ENCODE peak calls at places on chromosomes 6 and 20, in four cellular contexts. One of them, this sample, is unnamed.
A peak's percentile ranks its signal among the peaks of the same experiment; 100 is the strongest.

GRCh38 chr20:32560989-32561830 is 23.9 kb downstream of the NOL4L start:
- DNase-seq in ovary: no peak
- DNase-seq in choroid plexus epithelial cell: peak; percentile 33
- DNase-seq in progenitor cell of endocrine pancreas: no peak
- DNase-seq in this sample: no peak

GRCh38 chr20:41848180-41848579 is 230.0 kb upstream of the CHD6 start:
- DNase-seq in choroid plexus epithelial cell: no peak
- DNase-seq in progenitor cell of endocrine pancreas: no peak
- DNase-seq in ovary: no peak
- DNase-seq in this sample: no peak

GRCh38 chr20:15930324-15931305 is 642.6 kb downstream of the KIF16B start:
- DNase-seq in progenitor cell of endocrine pancreas: no peak
- DNase-seq in ovary: no peak
- DNase-seq in choroid plexus epithelial cell: peak; percentile 72
- DNase-seq in this sample: no peak

GRCh38 chr6:138372711-138373463 is 4.8 kb upstream of the SMIM28 start:
- DNase-seq in progenitor cell of endocrine pancreas: no peak
- DNase-seq in ovary: no peak
- DNase-seq in choroid plexus epithelial cell: peak; percentile 45
- DNase-seq in this sample: no peak

GRCh38 chr20:2312876-2313275 is 17.1 kb downstream of the TGM3 start:
- DNase-seq in progenitor cell of endocrine pancreas: no peak
- DNase-seq in choroid plexus epithelial cell: no peak
- DNase-seq in ovary: no peak
- DNase-seq in this sample: no peak

GRCh38 chr20:10673176-10673830 is 496 bp downstream of the JAG1 start:
- DNase-seq in progenitor cell of endocrine pancreas: peak; percentile 18
- DNase-seq in choroid plexus epithelial cell: peak; percentile 69
- DNase-seq in ovary: peak; percentile 36
- DNase-seq in this sample: peak; percentile 84

GRCh38 chr6:16600701-16601100 is 160.6 kb downstream of the ATXN1 start:
- DNase-seq in ovary: no peak
- DNase-seq in progenitor cell of endocrine pancreas: no peak
- DNase-seq in choroid plexus epithelial cell: no peak
- DNase-seq in this sample: no peak

GRCh38 chr6:23244300-23244699 is 674.9 kb downstream of the HDGFL1 start:
- DNase-seq in progenitor cell of endocrine pancreas: no peak
- DNase-seq in ovary: no peak
- DNase-seq in choroid plexus epithelial cell: peak; percentile 70
- DNase-seq in this sample: no peak

GRCh38 chr6:112007805-112008204 is 46.1 kb upstream of the CCN6 start:
- DNase-seq in progenitor cell of endocrine pancreas: no peak
- DNase-seq in ovary: peak; percentile 27
- DNase-seq in choroid plexus epithelial cell: peak; percentile 47
- DNase-seq in this sample: no peak

GRCh38 chr6:14131579-14131978 is 14.0 kb downstream of the CD83 start:
- DNase-seq in progenitor cell of endocrine pancreas: no peak
- DNase-seq in choroid plexus epithelial cell: no peak
- DNase-seq in ovary: no peak
- DNase-seq in this sample: no peak

GRCh38 chr6:156954191-156954590 is 177.0 kb downstream of the ARID1B start:
- DNase-seq in progenitor cell of endocrine pancreas: no peak
- DNase-seq in choroid plexus epithelial cell: peak; percentile 59
- DNase-seq in ovary: no peak
- DNase-seq in this sample: no peak

GRCh38 chr20:50270569-50270968 is 79.9 kb downstream of the CEBPB start:
- DNase-seq in progenitor cell of endocrine pancreas: no peak
- DNase-seq in ovary: no peak
- DNase-seq in choroid plexus epithelial cell: no peak
- DNase-seq in this sample: no peak

GRCh38 chr20:15079594-15080340 is 742.4 kb upstream of the FLRT3 start:
- DNase-seq in progenitor cell of endocrine pancreas: no peak
- DNase-seq in ovary: no peak
- DNase-seq in choroid plexus epithelial cell: no peak
- DNase-seq in this sample: no peak

GRCh38 chr6:18424201-18424600 is 37.1 kb downstream of the RNF144B start:
- DNase-seq in ovary: no peak
- DNase-seq in choroid plexus epithelial cell: no peak
- DNase-seq in progenitor cell of endocrine pancreas: no peak
- DNase-seq in this sample: no peak

GRCh38 chr6:43921039-43921438 is 151.0 kb downstream of the VEGFA start:
- DNase-seq in ovary: no peak
- DNase-seq in progenitor cell of endocrine pancreas: no peak
- DNase-seq in choroid plexus epithelial cell: no peak
- DNase-seq in this sample: no peak

GRCh38 chr20:41453006-41453950 is 86.7 kb upstream of the EMILIN3 start:
- DNase-seq in choroid plexus epithelial cell: no peak
- DNase-seq in ovary: no peak
- DNase-seq in progenitor cell of endocrine pancreas: no peak
- DNase-seq in this sample: no peak

GRCh38 chr6:105482227-105482839 is 79.5 kb upstream of the PREP start:
- DNase-seq in progenitor cell of endocrine pancreas: no peak
- DNase-seq in ovary: peak; percentile 32
- DNase-seq in choroid plexus epithelial cell: peak; percentile 72
- DNase-seq in this sample: no peak

DNA sequence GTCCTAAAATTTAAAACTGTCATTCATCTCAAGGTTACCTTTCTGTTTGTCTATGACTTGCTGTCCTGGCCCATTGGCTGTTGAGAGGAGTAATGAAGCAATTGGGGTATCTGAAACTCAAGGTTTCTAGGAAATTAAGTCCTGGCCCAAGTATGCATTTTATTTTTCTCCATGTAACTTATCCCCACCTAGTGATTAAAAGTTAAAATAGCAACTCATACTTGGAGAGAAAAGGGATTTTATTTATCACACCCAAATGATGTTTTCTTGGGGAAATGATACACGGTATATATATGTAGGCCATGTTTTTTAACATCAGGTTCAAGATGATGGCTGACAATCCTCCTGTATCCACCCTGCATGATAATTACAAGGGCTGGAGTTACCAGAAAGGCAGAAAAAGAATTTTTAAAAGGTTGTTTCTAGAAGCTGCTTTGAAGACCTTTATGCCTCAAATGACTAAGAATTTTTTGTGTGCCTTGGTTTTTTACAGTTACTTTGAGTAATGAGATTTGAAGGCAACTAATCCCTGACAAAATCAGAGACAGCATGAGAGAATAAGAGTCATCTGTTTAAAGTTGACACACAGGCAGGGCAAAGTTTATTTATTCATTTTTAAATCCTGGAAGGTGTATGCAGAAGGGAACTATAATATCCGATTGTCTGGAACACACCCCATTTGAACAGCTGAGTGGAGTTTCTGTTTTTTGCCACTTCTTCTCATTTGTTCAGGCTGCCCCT is 28.9 kb upstream of the C6orf58 start:
- DNase-seq in choroid plexus epithelial cell: peak; percentile 45
- DNase-seq in ovary: no peak
- DNase-seq in progenitor cell of endocrine pancreas: no peak
- DNase-seq in this sample: no peak
- TF ChIP-seq CTCF in choroid plexus epithelial cell: peak; percentile 52
- TF ChIP-seq CTCF in ovary: no peak
- TF ChIP-seq CTCF in progenitor cell of endocrine pancreas: no peak
- TF ChIP-seq CTCF in this sample: peak; percentile 42

GRCh38 chr6:86859513-86859912 is 77.8 kb upstream of the HTR1E start:
- DNase-seq in choroid plexus epithelial cell: no peak
- DNase-seq in ovary: no peak
- DNase-seq in progenitor cell of endocrine pancreas: no peak
- DNase-seq in this sample: no peak

GRCh38 chr6:86858970-86859369 is 78.4 kb upstream of the HTR1E start:
- DNase-seq in progenitor cell of endocrine pancreas: no peak
- DNase-seq in choroid plexus epithelial cell: no peak
- DNase-seq in ovary: no peak
- DNase-seq in this sample: no peak

DNA sequence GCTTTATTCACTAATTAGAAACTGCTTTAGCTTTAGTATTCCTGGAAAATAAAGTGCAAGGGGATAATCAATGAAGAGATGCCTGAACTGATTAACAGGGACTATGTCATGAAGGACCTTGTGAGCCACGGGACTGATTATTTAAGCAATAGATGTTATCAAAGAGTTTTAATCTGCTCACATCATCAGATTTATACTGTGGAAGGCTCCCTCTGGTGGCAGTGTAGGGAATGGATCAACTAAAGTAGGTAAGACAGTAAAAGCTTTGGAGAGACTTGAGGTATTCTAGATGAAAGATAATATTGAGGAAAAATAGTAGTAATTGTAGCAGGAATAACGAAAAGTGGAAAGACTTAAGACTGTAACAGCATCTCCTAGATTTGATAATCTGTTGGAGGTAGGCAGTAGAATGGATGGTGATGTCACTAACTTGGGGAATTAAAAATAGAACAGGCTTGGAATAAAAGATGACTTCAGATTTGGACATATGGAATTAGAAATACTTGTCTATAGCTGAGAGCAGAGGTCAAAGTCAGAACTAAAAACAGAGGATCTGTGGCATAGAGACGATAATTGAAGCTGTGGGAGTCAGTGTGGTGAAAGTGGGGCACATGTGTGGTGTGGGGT is 80.3 kb upstream of the HTR1E start:
- DNase-seq in progenitor cell of endocrine pancreas: peak; percentile 22
- DNase-seq in choroid plexus epithelial cell: peak; percentile 64
- DNase-seq in ovary: no peak
- DNase-seq in this sample: no peak
- TF ChIP-seq CTCF in progenitor cell of endocrine pancreas: peak; percentile 88
- TF ChIP-seq CTCF in choroid plexus epithelial cell: peak; percentile 68
- TF ChIP-seq CTCF in ovary: peak; percentile 37
- TF ChIP-seq CTCF in this sample: peak; percentile 75

GRCh38 chr6:45377555-45378323 is at the start of gene SUPT3H:
- DNase-seq in ovary: peak; percentile 91
- DNase-seq in choroid plexus epithelial cell: peak; percentile 95
- DNase-seq in progenitor cell of endocrine pancreas: peak; percentile 92
- DNase-seq in this sample: peak; percentile 97
- TF ChIP-seq CTCF in ovary: peak; percentile 21
- TF ChIP-seq CTCF in choroid plexus epithelial cell: peak; percentile 27
- TF ChIP-seq CTCF in progenitor cell of endocrine pancreas: peak; percentile 18
- TF ChIP-seq CTCF in this sample: peak; percentile 37

GRCh38 chr6:132932566-132932965 is 118.2 kb downstream of the RPS12 start:
- DNase-seq in choroid plexus epithelial cell: no peak
- DNase-seq in ovary: no peak
- DNase-seq in progenitor cell of endocrine pancreas: no peak
- DNase-seq in this sample: no peak

GRCh38 chr6:132934496-132934895 is 120.1 kb downstream of the RPS12 start:
- DNase-seq in progenitor cell of endocrine pancreas: no peak
- DNase-seq in ovary: no peak
- DNase-seq in choroid plexus epithelial cell: no peak
- DNase-seq in this sample: no peak

GRCh38 chr6:132936641-132937040 is 122.3 kb downstream of the RPS12 start:
- DNase-seq in progenitor cell of endocrine pancreas: no peak
- DNase-seq in ovary: no peak
- DNase-seq in choroid plexus epithelial cell: no peak
- DNase-seq in this sample: no peak

GRCh38 chr6:132933085-132933484 is 118.7 kb downstream of the RPS12 start:
- DNase-seq in progenitor cell of endocrine pancreas: no peak
- DNase-seq in choroid plexus epithelial cell: peak; percentile 18
- DNase-seq in ovary: no peak
- DNase-seq in this sample: no peak

DNA sequence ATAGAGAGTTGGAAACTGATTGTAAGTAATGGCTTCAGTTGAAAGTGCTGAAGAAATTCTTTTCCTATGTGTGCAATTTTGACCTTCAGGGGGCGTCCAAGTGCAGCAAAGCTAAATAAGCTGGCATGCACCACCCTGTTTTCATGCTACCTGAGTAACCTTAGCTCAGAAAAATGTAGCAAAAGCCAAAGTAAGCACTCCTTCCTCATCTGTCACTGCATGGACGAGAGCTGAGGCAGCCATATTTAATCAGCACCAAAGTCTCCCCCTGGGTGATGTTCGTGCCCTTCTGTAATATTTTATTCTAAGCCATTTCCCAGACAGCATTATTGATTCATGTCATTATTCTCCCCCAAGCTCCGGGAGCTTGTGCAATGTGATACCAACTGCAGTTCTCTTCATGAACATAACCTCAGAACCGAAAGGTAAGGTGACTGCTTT is 123.1 kb downstream of the RPS12 start:
- DNase-seq in choroid plexus epithelial cell: peak; percentile 69
- DNase-seq in ovary: no peak
- DNase-seq in progenitor cell of endocrine pancreas: peak; percentile 29
- DNase-seq in this sample: no peak
- TF ChIP-seq CTCF in choroid plexus epithelial cell: peak; percentile 85
- TF ChIP-seq CTCF in ovary: no peak
- TF ChIP-seq CTCF in progenitor cell of endocrine pancreas: peak; percentile 77
- TF ChIP-seq CTCF in this sample: peak; percentile 65

GRCh38 chr6:168939041-168939440 is 314.6 kb downstream of the THBS2 start:
- DNase-seq in progenitor cell of endocrine pancreas: no peak
- DNase-seq in ovary: no peak
- DNase-seq in choroid plexus epithelial cell: no peak
- DNase-seq in this sample: no peak

GRCh38 chr6:168938546-168938945 is 315.1 kb downstream of the THBS2 start:
- DNase-seq in progenitor cell of endocrine pancreas: no peak
- DNase-seq in ovary: no peak
- DNase-seq in choroid plexus epithelial cell: no peak
- DNase-seq in this sample: no peak

GRCh38 chr6:168937061-168937460 is 316.6 kb downstream of the THBS2 start:
- DNase-seq in choroid plexus epithelial cell: no peak
- DNase-seq in progenitor cell of endocrine pancreas: no peak
- DNase-seq in ovary: no peak
- DNase-seq in this sample: no peak

GRCh38 chr6:168934856-168935627 is 318.6 kb downstream of the THBS2 start:
- DNase-seq in progenitor cell of endocrine pancreas: no peak
- DNase-seq in ovary: no peak
- DNase-seq in choroid plexus epithelial cell: no peak
- DNase-seq in this sample: peak; percentile 30

DNA sequence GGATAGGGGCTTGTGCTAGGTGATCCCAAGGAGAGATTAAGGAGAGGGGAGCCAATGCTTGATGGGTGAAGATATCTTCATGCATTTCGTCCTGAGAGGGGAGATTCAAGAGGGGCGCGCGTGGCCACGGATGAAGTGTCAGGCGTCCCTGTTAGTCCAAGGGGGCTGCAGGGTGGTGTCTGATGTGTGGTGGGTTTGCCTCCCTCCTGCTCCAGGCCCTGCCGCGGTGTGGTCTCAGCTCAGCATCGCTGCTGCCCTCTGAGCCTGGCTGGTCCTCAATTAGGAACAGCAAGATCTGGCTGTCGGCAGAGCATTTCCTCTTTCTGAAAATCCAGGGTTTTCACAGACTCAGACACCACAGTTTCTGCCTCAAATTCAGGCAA is 318.0 kb downstream of the THBS2 start:
- DNase-seq in ovary: no peak
- DNase-seq in progenitor cell of endocrine pancreas: no peak
- DNase-seq in choroid plexus epithelial cell: no peak
- DNase-seq in this sample: peak; percentile 72
- TF ChIP-seq CTCF in ovary: no peak
- TF ChIP-seq CTCF in progenitor cell of endocrine pancreas: no peak
- TF ChIP-seq CTCF in choroid plexus epithelial cell: no peak
- TF ChIP-seq CTCF in this sample: no peak

This sample was measured in osteocyte.